ENCODE peak calls at places on chromosomes 7 and 10, in nine cellular contexts. C is AG04449, E is AG08395, K is non-pigmented ciliary epithelial cell, R is astrocyte, M is anterior cingulate cortex, I is NCI-H2029, B is EL, O is H7. U is an unnamed sample.

GRCh38 chr10:62623223-62623622 is 181.3 kb upstream of the ADO start:
- DNase-seq in R (no peak), M (no peak), I (no peak), O (no peak), C (no peak), E (no peak), K (no peak), B (no peak), U (no peak)

GRCh38 chr10:24957624-24958435 is 5.4 kb upstream of the PRTFDC1 start:
- DNase-seq in E (peak; percentile 82), K (peak; percentile 69), C (peak; percentile 72), I (no peak), O (no peak), B (peak; percentile 83), R (peak; percentile 92), M (no peak), U (peak; percentile 66)

GRCh38 chr10:79244068-79244442 is 103.2 kb upstream of the PPIF start:
- DNase-seq in M (no peak), R (no peak), E (no peak), C (no peak), I (no peak), K (no peak), O (no peak), B (no peak), U (no peak)

GRCh38 chr10:7408494-7409044 is 2.3 kb downstream of the SFMBT2 start:
- DNase-seq in K (no peak), R (no peak), M (peak; percentile 69), C (no peak), I (no peak), O (peak; percentile 79), E (peak; percentile 32), B (no peak), U (no peak)

GRCh38 chr7:51827641-51828040 is 511.0 kb upstream of the COBL start:
- DNase-seq in M (no peak), I (no peak), E (no peak), R (no peak), O (no peak), C (no peak), K (no peak), B (no peak), U (no peak)

GRCh38 chr7:122143376-122143750 is 686 bp downstream of the AASS start:
- DNase-seq in K (no peak), O (peak; percentile 23), B (peak; percentile 44), E (no peak), M (peak; percentile 5), I (no peak), C (no peak), R (no peak), U (peak; percentile 9)

GRCh38 chr10:3217301-3217700 is 44.7 kb upstream of the PITRM1 start:
- DNase-seq in I (no peak), O (no peak), C (peak; percentile 69), M (no peak), E (peak; percentile 65), B (peak; percentile 81), R (peak; percentile 89), K (peak; percentile 67), U (peak; percentile 73)

GRCh38 chr10:46539596-46540411 is 16.7 kb downstream of the GPRIN2 start:
- DNase-seq in K (peak; percentile 77), R (peak; percentile 69), C (no peak), O (no peak), I (no peak), M (no peak), E (no peak), B (peak; percentile 81), U (peak; percentile 93)

GRCh38 chr7:123154231-123154860 is 45.4 kb downstream of the SLC13A1 start:
- DNase-seq in M (peak; percentile 70), R (peak; percentile 65), E (peak; percentile 77), B (peak; percentile 58), O (peak; percentile 15), K (peak; percentile 50), C (no peak), I (peak; percentile 83), U (peak; percentile 87)

GRCh38 chr10:47384148-47384921 is at the start of gene ZNF488:
- DNase-seq in R (peak; percentile 38), K (no peak), O (peak; percentile 99), I (peak; percentile 45), C (no peak), B (peak; percentile 84), E (peak; percentile 97), M (peak; percentile 90), U (peak; percentile 41)

U was measured in brain microvascular endothelial cell.